ENCODE peak calls at places on chromosomes 2 and 18, in nine cellular contexts. One of them, this sample, is unnamed.
A peak's percentile ranks its signal among the peaks of the same experiment; 100 is the strongest.

GRCh38 chr2:46481541-46482193 is 2.3 kb downstream of the TMEM247 start:
- DNase-seq in colonic mucosa: no peak
- DNase-seq in heart right ventricle: no peak
- DNase-seq in CD8-positive, alpha-beta T cell: no peak
- DNase-seq in GM23248: peak; percentile 81
- DNase-seq in fibroblast of lung: peak; percentile 97
- DNase-seq in stomach: no peak
- DNase-seq in aorta: no peak
- DNase-seq in esophagus squamous epithelium: no peak
- DNase-seq in this sample: no peak

GRCh38 chr2:172373076-172373475 is 54.3 kb upstream of the ITGA6 start:
- DNase-seq in colonic mucosa: no peak
- DNase-seq in heart right ventricle: no peak
- DNase-seq in CD8-positive, alpha-beta T cell: no peak
- DNase-seq in GM23248: no peak
- DNase-seq in fibroblast of lung: no peak
- DNase-seq in stomach: no peak
- DNase-seq in aorta: no peak
- DNase-seq in esophagus squamous epithelium: no peak
- DNase-seq in this sample: no peak

GRCh38 chr2:10124538-10125045 is 2.1 kb downstream of the RRM2 start:
- DNase-seq in colonic mucosa: peak; percentile 71
- DNase-seq in heart right ventricle: peak; percentile 57
- DNase-seq in CD8-positive, alpha-beta T cell: peak; percentile 32
- DNase-seq in GM23248: peak; percentile 87
- DNase-seq in fibroblast of lung: peak; percentile 87
- DNase-seq in stomach: no peak
- DNase-seq in aorta: no peak
- DNase-seq in esophagus squamous epithelium: no peak
- DNase-seq in this sample: no peak

GRCh38 chr18:58416704-58417683 is 211.9 kb downstream of the ALPK2 start:
- DNase-seq in colonic mucosa: no peak
- DNase-seq in heart right ventricle: no peak
- DNase-seq in CD8-positive, alpha-beta T cell: no peak
- DNase-seq in GM23248: peak; percentile 59
- DNase-seq in fibroblast of lung: peak; percentile 31
- DNase-seq in stomach: no peak
- DNase-seq in aorta: no peak
- DNase-seq in esophagus squamous epithelium: no peak
- DNase-seq in this sample: no peak

GRCh38 chr18:10170375-10170774 is 256.6 kb downstream of the VAPA start:
- DNase-seq in colonic mucosa: peak; percentile 7
- DNase-seq in heart right ventricle: no peak
- DNase-seq in CD8-positive, alpha-beta T cell: no peak
- DNase-seq in GM23248: no peak
- DNase-seq in fibroblast of lung: no peak
- DNase-seq in stomach: no peak
- DNase-seq in aorta: no peak
- DNase-seq in esophagus squamous epithelium: no peak
- DNase-seq in this sample: no peak

GRCh38 chr18:8800876-8801262 is 95.5 kb downstream of the MTCL1 start:
- DNase-seq in colonic mucosa: no peak
- DNase-seq in heart right ventricle: no peak
- DNase-seq in CD8-positive, alpha-beta T cell: no peak
- DNase-seq in GM23248: peak; percentile 52
- DNase-seq in fibroblast of lung: no peak
- DNase-seq in stomach: no peak
- DNase-seq in aorta: no peak
- DNase-seq in esophagus squamous epithelium: no peak
- DNase-seq in this sample: no peak

GRCh38 chr2:100814043-100814442 is 5.9 kb upstream of the NPAS2 start:
- DNase-seq in colonic mucosa: no peak
- DNase-seq in heart right ventricle: no peak
- DNase-seq in CD8-positive, alpha-beta T cell: no peak
- DNase-seq in GM23248: no peak
- DNase-seq in fibroblast of lung: no peak
- DNase-seq in stomach: no peak
- DNase-seq in aorta: no peak
- DNase-seq in esophagus squamous epithelium: no peak
- DNase-seq in this sample: no peak

GRCh38 chr2:74845991-74846390 is 12.1 kb downstream of the HK2 start:
- DNase-seq in colonic mucosa: no peak
- DNase-seq in heart right ventricle: no peak
- DNase-seq in CD8-positive, alpha-beta T cell: no peak
- DNase-seq in GM23248: peak; percentile 41
- DNase-seq in fibroblast of lung: peak; percentile 45
- DNase-seq in stomach: no peak
- DNase-seq in aorta: peak; percentile 37
- DNase-seq in esophagus squamous epithelium: no peak
- DNase-seq in this sample: no peak

GRCh38 chr2:23824777-23825212 is 102.1 kb downstream of the ATAD2B start:
- DNase-seq in colonic mucosa: peak; percentile 38
- DNase-seq in heart right ventricle: peak; percentile 18
- DNase-seq in CD8-positive, alpha-beta T cell: no peak
- DNase-seq in GM23248: peak; percentile 69
- DNase-seq in fibroblast of lung: peak; percentile 75
- DNase-seq in stomach: no peak
- DNase-seq in aorta: no peak
- DNase-seq in esophagus squamous epithelium: no peak
- DNase-seq in this sample: no peak

GRCh38 chr2:69743847-69744264 is 1.9 kb downstream of the ANXA4 start:
- DNase-seq in colonic mucosa: no peak
- DNase-seq in heart right ventricle: no peak
- DNase-seq in CD8-positive, alpha-beta T cell: no peak
- DNase-seq in GM23248: no peak
- DNase-seq in fibroblast of lung: no peak
- DNase-seq in stomach: no peak
- DNase-seq in aorta: no peak
- DNase-seq in esophagus squamous epithelium: no peak
- DNase-seq in this sample: no peak
- H3K4me3 ChIP-seq in colonic mucosa: peak overlapping the region; percentile 92
- H3K4me3 ChIP-seq in heart right ventricle: no peak overlapping the region
- H3K4me3 ChIP-seq in CD8-positive, alpha-beta T cell: no peak overlapping the region
- H3K4me3 ChIP-seq in GM23248: no peak overlapping the region
- H3K4me3 ChIP-seq in fibroblast of lung: no peak overlapping the region
- H3K4me3 ChIP-seq in stomach: no peak overlapping the region
- H3K4me3 ChIP-seq in aorta: no peak overlapping the region
- H3K4me3 ChIP-seq in esophagus squamous epithelium: no peak overlapping the region
- H3K4me3 ChIP-seq in this sample: no peak overlapping the region

DNA sequence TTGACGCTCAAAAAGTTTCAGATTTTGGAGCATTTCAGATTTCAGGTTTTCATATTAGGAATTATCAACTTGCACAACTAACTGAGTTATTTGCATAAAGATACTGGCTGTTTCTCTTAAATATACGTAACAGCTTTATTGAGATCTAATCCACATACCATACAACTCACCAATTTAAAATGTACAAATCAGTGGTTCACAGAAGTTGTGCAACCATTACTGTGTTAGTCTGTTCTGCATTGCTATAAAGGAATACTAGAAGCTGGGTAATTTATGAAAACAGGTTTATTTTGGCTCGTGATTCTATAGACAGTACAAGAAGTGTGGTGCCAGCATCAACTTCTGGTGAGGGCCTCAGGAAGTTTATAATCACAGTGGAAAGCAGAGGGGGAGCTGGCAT is 8.2 kb downstream of the ATIC start:
- DNase-seq in colonic mucosa: no peak
- DNase-seq in heart right ventricle: no peak
- DNase-seq in CD8-positive, alpha-beta T cell: no peak
- DNase-seq in GM23248: no peak
- DNase-seq in fibroblast of lung: no peak
- DNase-seq in stomach: no peak
- DNase-seq in aorta: no peak
- DNase-seq in esophagus squamous epithelium: no peak
- DNase-seq in this sample: no peak
- H3K36me3 ChIP-seq in colonic mucosa: no peaks in the 10 kb centered on the region
- H3K36me3 ChIP-seq in heart right ventricle: peaks cover 70% of the 10 kb centered on the region
- H3K36me3 ChIP-seq in CD8-positive, alpha-beta T cell: peaks cover 16% of the 10 kb centered on the region
- H3K36me3 ChIP-seq in GM23248: peaks cover 45% of the 10 kb centered on the region
- H3K36me3 ChIP-seq in fibroblast of lung: peaks cover 2% of the 10 kb centered on the region
- H3K36me3 ChIP-seq in stomach: peaks cover 30% of the 10 kb centered on the region
- H3K36me3 ChIP-seq in aorta: no peaks in the 10 kb centered on the region
- H3K36me3 ChIP-seq in esophagus squamous epithelium: no peaks in the 10 kb centered on the region
- H3K36me3 ChIP-seq in this sample: peaks cover 7% of the 10 kb centered on the region

GRCh38 chr2:197515277-197515797 is 529 bp upstream of the MOB4 start:
- DNase-seq in colonic mucosa: peak; percentile 42
- DNase-seq in heart right ventricle: no peak
- DNase-seq in CD8-positive, alpha-beta T cell: no peak
- DNase-seq in GM23248: no peak
- DNase-seq in fibroblast of lung: peak; percentile 53
- DNase-seq in stomach: no peak
- DNase-seq in aorta: no peak
- DNase-seq in esophagus squamous epithelium: no peak
- DNase-seq in this sample: no peak

GRCh38 chr2:197517150-197517549 is 1.3 kb downstream of the MOB4 start:
- DNase-seq in colonic mucosa: no peak
- DNase-seq in heart right ventricle: no peak
- DNase-seq in CD8-positive, alpha-beta T cell: no peak
- DNase-seq in GM23248: peak; percentile 23
- DNase-seq in fibroblast of lung: no peak
- DNase-seq in stomach: no peak
- DNase-seq in aorta: no peak
- DNase-seq in esophagus squamous epithelium: no peak
- DNase-seq in this sample: no peak

GRCh38 chr2:197515798-197516761 is at the start of gene MOB4:
- DNase-seq in colonic mucosa: peak; percentile 96
- DNase-seq in heart right ventricle: peak; percentile 95
- DNase-seq in CD8-positive, alpha-beta T cell: peak; percentile 93
- DNase-seq in GM23248: peak; percentile 97
- DNase-seq in fibroblast of lung: peak; percentile 95
- DNase-seq in stomach: peak; percentile 96
- DNase-seq in aorta: peak; percentile 99
- DNase-seq in esophagus squamous epithelium: peak; percentile 71
- DNase-seq in this sample: peak; percentile 77

DNA sequence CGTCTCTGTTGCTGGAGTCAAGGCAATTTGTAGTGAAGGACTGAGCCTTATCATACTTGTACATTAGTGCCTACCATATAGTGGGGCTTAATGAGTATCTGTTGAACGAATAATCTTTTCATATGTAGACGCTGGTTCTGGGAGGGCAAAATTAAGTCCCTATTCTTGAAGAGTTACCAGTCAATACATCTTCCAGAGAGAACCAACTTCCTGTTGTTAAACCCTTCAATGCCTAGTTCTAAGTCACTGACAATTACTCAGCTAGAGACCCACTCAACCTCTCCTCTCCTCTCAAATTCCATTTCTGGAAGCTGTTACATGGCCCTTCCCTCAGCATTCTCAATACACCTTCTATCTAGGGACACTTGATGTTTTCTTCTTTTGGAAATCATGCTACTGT is 1.1 kb upstream of the MOB4 start:
- DNase-seq in colonic mucosa: no peak
- DNase-seq in heart right ventricle: no peak
- DNase-seq in CD8-positive, alpha-beta T cell: no peak
- DNase-seq in GM23248: peak; percentile 33
- DNase-seq in fibroblast of lung: no peak
- DNase-seq in stomach: no peak
- DNase-seq in aorta: no peak
- DNase-seq in esophagus squamous epithelium: no peak
- DNase-seq in this sample: no peak
- H3K4me3 ChIP-seq in colonic mucosa: no peak overlapping the region
- H3K4me3 ChIP-seq in heart right ventricle: peak overlapping the region; percentile 81
- H3K4me3 ChIP-seq in CD8-positive, alpha-beta T cell: peak overlapping the region; percentile 73
- H3K4me3 ChIP-seq in GM23248: peak overlapping the region; percentile 100
- H3K4me3 ChIP-seq in fibroblast of lung: no peak overlapping the region
- H3K4me3 ChIP-seq in stomach: peak overlapping the region; percentile 88
- H3K4me3 ChIP-seq in aorta: no peak overlapping the region
- H3K4me3 ChIP-seq in esophagus squamous epithelium: peak overlapping the region; percentile 90
- H3K4me3 ChIP-seq in this sample: no peak overlapping the region

DNA sequence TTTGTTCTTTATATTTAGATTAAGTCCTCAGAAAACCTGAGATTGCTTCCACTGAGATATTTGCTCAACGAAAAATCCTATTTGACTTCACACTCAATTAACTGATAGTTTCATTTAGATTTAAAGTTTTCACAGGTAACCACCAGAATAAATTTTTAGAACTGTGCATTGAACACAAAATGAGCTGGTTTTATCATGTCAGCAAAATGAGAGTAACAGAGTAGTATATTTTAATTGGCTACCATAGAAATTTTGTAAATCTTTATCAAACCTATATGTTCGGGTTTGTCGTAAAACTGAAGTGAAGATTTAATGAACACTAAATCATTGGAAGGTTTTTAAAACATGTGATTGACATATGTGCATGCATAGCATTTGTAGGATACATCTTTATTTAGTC is 32.7 kb upstream of the MFF start:
- DNase-seq in colonic mucosa: no peak
- DNase-seq in heart right ventricle: no peak
- DNase-seq in CD8-positive, alpha-beta T cell: no peak
- DNase-seq in GM23248: no peak
- DNase-seq in fibroblast of lung: no peak
- DNase-seq in stomach: no peak
- DNase-seq in aorta: no peak
- DNase-seq in esophagus squamous epithelium: no peak
- DNase-seq in this sample: no peak
- H3K36me3 ChIP-seq in colonic mucosa: no peaks in the 10 kb centered on the region
- H3K36me3 ChIP-seq in heart right ventricle: peaks cover 41% of the 10 kb centered on the region
- H3K36me3 ChIP-seq in CD8-positive, alpha-beta T cell: no peaks in the 10 kb centered on the region
- H3K36me3 ChIP-seq in GM23248: no peaks in the 10 kb centered on the region
- H3K36me3 ChIP-seq in fibroblast of lung: no peaks in the 10 kb centered on the region
- H3K36me3 ChIP-seq in stomach: no peaks in the 10 kb centered on the region
- H3K36me3 ChIP-seq in aorta: no peaks in the 10 kb centered on the region
- H3K36me3 ChIP-seq in esophagus squamous epithelium: no peaks in the 10 kb centered on the region
- H3K36me3 ChIP-seq in this sample: no peaks in the 10 kb centered on the region

This sample was measured in iPS DF 6.9.